ENCODE peak calls at places on chromosomes 7 and 10, in eight cellular contexts. One of them, this sample, is unnamed.

GRCh38 chr10:73800560-73801252 is 10.7 kb downstream of the NDST2 start:
- DNase-seq in GM12865: no peak
- DNase-seq in A549: no peak
- DNase-seq in pancreas: peak; percentile 39
- DNase-seq in fibroblast of lung: no peak
- DNase-seq in AG10803: no peak
- DNase-seq in adrenal gland: no peak
- DNase-seq in AG04450: no peak
- DNase-seq in this sample: no peak

GRCh38 chr10:125868372-125868975 is 12.6 kb downstream of the DHX32 start:
- DNase-seq in GM12865: peak; percentile 57
- DNase-seq in A549: peak; percentile 74
- DNase-seq in pancreas: no peak
- DNase-seq in fibroblast of lung: peak; percentile 66
- DNase-seq in AG10803: peak; percentile 55
- DNase-seq in adrenal gland: no peak
- DNase-seq in AG04450: peak; percentile 32
- DNase-seq in this sample: no peak

GRCh38 chr7:151565541-151565940 is 45.8 kb upstream of the RHEB start:
- DNase-seq in GM12865: no peak
- DNase-seq in A549: no peak
- DNase-seq in pancreas: no peak
- DNase-seq in fibroblast of lung: no peak
- DNase-seq in AG10803: peak; percentile 46
- DNase-seq in adrenal gland: no peak
- DNase-seq in AG04450: no peak
- DNase-seq in this sample: no peak

GRCh38 chr10:31536297-31536696 is 217.3 kb downstream of the ZEB1 start:
- DNase-seq in GM12865: no peak
- DNase-seq in A549: no peak
- DNase-seq in pancreas: no peak
- DNase-seq in fibroblast of lung: peak; percentile 32
- DNase-seq in AG10803: peak; percentile 36
- DNase-seq in adrenal gland: no peak
- DNase-seq in AG04450: no peak
- DNase-seq in this sample: no peak

GRCh38 chr10:108411181-108411580 is 1246.7 kb upstream of the SORCS1 start:
- DNase-seq in GM12865: no peak
- DNase-seq in A549: no peak
- DNase-seq in pancreas: no peak
- DNase-seq in fibroblast of lung: no peak
- DNase-seq in AG10803: peak; percentile 31
- DNase-seq in adrenal gland: no peak
- DNase-seq in AG04450: no peak
- DNase-seq in this sample: no peak

GRCh38 chr7:64849250-64849923 is 53.7 kb upstream of the ZNF273 start:
- DNase-seq in GM12865: no peak
- DNase-seq in A549: no peak
- DNase-seq in pancreas: no peak
- DNase-seq in fibroblast of lung: no peak
- DNase-seq in AG10803: peak; percentile 10
- DNase-seq in adrenal gland: no peak
- DNase-seq in AG04450: no peak
- DNase-seq in this sample: no peak

GRCh38 chr7:155344618-155345433 is 47.1 kb downstream of the INSIG1 start:
- DNase-seq in GM12865: peak; percentile 78
- DNase-seq in A549: peak; percentile 79
- DNase-seq in pancreas: peak; percentile 85
- DNase-seq in fibroblast of lung: peak; percentile 69
- DNase-seq in AG10803: peak; percentile 43
- DNase-seq in adrenal gland: peak; percentile 83
- DNase-seq in AG04450: peak; percentile 26
- DNase-seq in this sample: peak; percentile 89

GRCh38 chr10:96130326-96130758 is 245 bp downstream of the ZNF518A start:
- DNase-seq in GM12865: peak; percentile 94
- DNase-seq in A549: peak; percentile 92
- DNase-seq in pancreas: peak; percentile 54
- DNase-seq in fibroblast of lung: no peak
- DNase-seq in AG10803: peak; percentile 78
- DNase-seq in adrenal gland: no peak
- DNase-seq in AG04450: peak; percentile 59
- DNase-seq in this sample: peak; percentile 83

GRCh38 chr7:94351703-94352102 is 43.0 kb upstream of the COL1A2 start:
- DNase-seq in GM12865: no peak
- DNase-seq in A549: no peak
- DNase-seq in pancreas: no peak
- DNase-seq in fibroblast of lung: no peak
- DNase-seq in AG10803: no peak
- DNase-seq in adrenal gland: no peak
- DNase-seq in AG04450: no peak
- DNase-seq in this sample: no peak

GRCh38 chr10:49397036-49397999 is 1.4 kb upstream of the DRGX start:
- DNase-seq in GM12865: no peak
- DNase-seq in A549: no peak
- DNase-seq in pancreas: no peak
- DNase-seq in fibroblast of lung: no peak
- DNase-seq in AG10803: no peak
- DNase-seq in adrenal gland: no peak
- DNase-seq in AG04450: no peak
- DNase-seq in this sample: peak; percentile 54

GRCh38 chr10:543131-543530 is 146.3 kb downstream of the DIP2C start:
- DNase-seq in GM12865: no peak
- DNase-seq in A549: no peak
- DNase-seq in pancreas: no peak
- DNase-seq in fibroblast of lung: peak; percentile 25
- DNase-seq in AG10803: no peak
- DNase-seq in adrenal gland: no peak
- DNase-seq in AG04450: no peak
- DNase-seq in this sample: no peak

GRCh38 chr7:44733708-44734481 is 14.8 kb upstream of the ZMIZ2 start:
- DNase-seq in GM12865: no peak
- DNase-seq in A549: peak; percentile 61
- DNase-seq in pancreas: no peak
- DNase-seq in fibroblast of lung: peak; percentile 66
- DNase-seq in AG10803: peak; percentile 71
- DNase-seq in adrenal gland: no peak
- DNase-seq in AG04450: peak; percentile 34
- DNase-seq in this sample: no peak

GRCh38 chr7:87316097-87316700 is 29.3 kb upstream of the CROT start:
- DNase-seq in GM12865: peak; percentile 71
- DNase-seq in A549: no peak
- DNase-seq in pancreas: no peak
- DNase-seq in fibroblast of lung: no peak
- DNase-seq in AG10803: no peak
- DNase-seq in adrenal gland: no peak
- DNase-seq in AG04450: no peak
- DNase-seq in this sample: no peak

GRCh38 chr10:49572594-49573114 is 33.7 kb upstream of the ERCC6 start:
- DNase-seq in GM12865: no peak
- DNase-seq in A549: no peak
- DNase-seq in pancreas: no peak
- DNase-seq in fibroblast of lung: no peak
- DNase-seq in AG10803: no peak
- DNase-seq in adrenal gland: no peak
- DNase-seq in AG04450: no peak
- DNase-seq in this sample: peak; percentile 45

GRCh38 chr7:117800406-117800805 is 72.8 kb downstream of the CTTNBP2 start:
- DNase-seq in GM12865: no peak
- DNase-seq in A549: no peak
- DNase-seq in pancreas: no peak
- DNase-seq in fibroblast of lung: no peak
- DNase-seq in AG10803: no peak
- DNase-seq in adrenal gland: no peak
- DNase-seq in AG04450: no peak
- DNase-seq in this sample: no peak

GRCh38 chr10:119143657-119144056 is 21.9 kb downstream of the SFXN4 start:
- DNase-seq in GM12865: no peak
- DNase-seq in A549: no peak
- DNase-seq in pancreas: no peak
- DNase-seq in fibroblast of lung: no peak
- DNase-seq in AG10803: no peak
- DNase-seq in adrenal gland: no peak
- DNase-seq in AG04450: no peak
- DNase-seq in this sample: no peak

GRCh38 chr10:119139464-119140067 is 25.9 kb downstream of the SFXN4 start:
- DNase-seq in GM12865: peak; percentile 43
- DNase-seq in A549: peak; percentile 59
- DNase-seq in pancreas: no peak
- DNase-seq in fibroblast of lung: peak; percentile 28
- DNase-seq in AG10803: peak; percentile 31
- DNase-seq in adrenal gland: no peak
- DNase-seq in AG04450: no peak
- DNase-seq in this sample: peak; percentile 64

GRCh38 chr10:119138341-119139306 is 26.9 kb downstream of the SFXN4 start:
- DNase-seq in GM12865: no peak
- DNase-seq in A549: no peak
- DNase-seq in pancreas: no peak
- DNase-seq in fibroblast of lung: peak; percentile 16
- DNase-seq in AG10803: peak; percentile 62
- DNase-seq in adrenal gland: no peak
- DNase-seq in AG04450: no peak
- DNase-seq in this sample: no peak

GRCh38 chr10:119136084-119136483 is 29.4 kb downstream of the SFXN4 start:
- DNase-seq in GM12865: no peak
- DNase-seq in A549: no peak
- DNase-seq in pancreas: no peak
- DNase-seq in fibroblast of lung: peak; percentile 66
- DNase-seq in AG10803: peak; percentile 67
- DNase-seq in adrenal gland: no peak
- DNase-seq in AG04450: no peak
- DNase-seq in this sample: no peak

GRCh38 chr10:119140603-119141245 is 24.8 kb downstream of the SFXN4 start:
- DNase-seq in GM12865: no peak
- DNase-seq in A549: no peak
- DNase-seq in pancreas: no peak
- DNase-seq in fibroblast of lung: no peak
- DNase-seq in AG10803: no peak
- DNase-seq in adrenal gland: no peak
- DNase-seq in AG04450: no peak
- DNase-seq in this sample: no peak
- TF ChIP-seq CTCF in GM12865: no peak
- TF ChIP-seq CTCF in A549: no peak
- TF ChIP-seq CTCF in pancreas: no peak
- TF ChIP-seq CTCF in fibroblast of lung: no peak
- TF ChIP-seq CTCF in AG10803: no peak
- TF ChIP-seq CTCF in adrenal gland: no peak
- TF ChIP-seq CTCF in AG04450: no peak
- TF ChIP-seq CTCF in this sample: no peak

GRCh38 chr10:18582803-18583202 is 68.6 kb downstream of the NSUN6 start:
- DNase-seq in GM12865: peak; percentile 7
- DNase-seq in A549: no peak
- DNase-seq in pancreas: no peak
- DNase-seq in fibroblast of lung: no peak
- DNase-seq in AG10803: no peak
- DNase-seq in adrenal gland: no peak
- DNase-seq in AG04450: no peak
- DNase-seq in this sample: no peak

GRCh38 chr10:18577823-18578685 is 73.3 kb downstream of the NSUN6 start:
- DNase-seq in GM12865: peak; percentile 3
- DNase-seq in A549: no peak
- DNase-seq in pancreas: no peak
- DNase-seq in fibroblast of lung: no peak
- DNase-seq in AG10803: no peak
- DNase-seq in adrenal gland: no peak
- DNase-seq in AG04450: no peak
- DNase-seq in this sample: no peak

GRCh38 chr10:18583575-18584270 is 67.7 kb downstream of the NSUN6 start:
- DNase-seq in GM12865: no peak
- DNase-seq in A549: no peak
- DNase-seq in pancreas: no peak
- DNase-seq in fibroblast of lung: peak; percentile 34
- DNase-seq in AG10803: no peak
- DNase-seq in adrenal gland: no peak
- DNase-seq in AG04450: no peak
- DNase-seq in this sample: no peak
- TF ChIP-seq CTCF in GM12865: peak; percentile 7
- TF ChIP-seq CTCF in A549: peak; percentile 27
- TF ChIP-seq CTCF in pancreas: no peak
- TF ChIP-seq CTCF in fibroblast of lung: peak; percentile 7
- TF ChIP-seq CTCF in AG10803: no peak
- TF ChIP-seq CTCF in adrenal gland: no peak
- TF ChIP-seq CTCF in AG04450: peak; percentile 32
- TF ChIP-seq CTCF in this sample: peak; percentile 48

GRCh38 chr7:28937593-28937992 is 20.5 kb downstream of the TRIL start:
- DNase-seq in GM12865: no peak
- DNase-seq in A549: no peak
- DNase-seq in pancreas: no peak
- DNase-seq in fibroblast of lung: no peak
- DNase-seq in AG10803: no peak
- DNase-seq in adrenal gland: no peak
- DNase-seq in AG04450: no peak
- DNase-seq in this sample: no peak

GRCh38 chr7:28941633-28942032 is 16.5 kb downstream of the TRIL start:
- DNase-seq in GM12865: no peak
- DNase-seq in A549: no peak
- DNase-seq in pancreas: no peak
- DNase-seq in fibroblast of lung: no peak
- DNase-seq in AG10803: no peak
- DNase-seq in adrenal gland: no peak
- DNase-seq in AG04450: no peak
- DNase-seq in this sample: no peak

GRCh38 chr7:28939367-28939766 is 18.8 kb downstream of the TRIL start:
- DNase-seq in GM12865: no peak
- DNase-seq in A549: no peak
- DNase-seq in pancreas: no peak
- DNase-seq in fibroblast of lung: no peak
- DNase-seq in AG10803: no peak
- DNase-seq in adrenal gland: no peak
- DNase-seq in AG04450: no peak
- DNase-seq in this sample: no peak

GRCh38 chr7:28940741-28941385 is 17.3 kb downstream of the TRIL start:
- DNase-seq in GM12865: no peak
- DNase-seq in A549: no peak
- DNase-seq in pancreas: no peak
- DNase-seq in fibroblast of lung: no peak
- DNase-seq in AG10803: no peak
- DNase-seq in adrenal gland: no peak
- DNase-seq in AG04450: no peak
- DNase-seq in this sample: no peak

DNA sequence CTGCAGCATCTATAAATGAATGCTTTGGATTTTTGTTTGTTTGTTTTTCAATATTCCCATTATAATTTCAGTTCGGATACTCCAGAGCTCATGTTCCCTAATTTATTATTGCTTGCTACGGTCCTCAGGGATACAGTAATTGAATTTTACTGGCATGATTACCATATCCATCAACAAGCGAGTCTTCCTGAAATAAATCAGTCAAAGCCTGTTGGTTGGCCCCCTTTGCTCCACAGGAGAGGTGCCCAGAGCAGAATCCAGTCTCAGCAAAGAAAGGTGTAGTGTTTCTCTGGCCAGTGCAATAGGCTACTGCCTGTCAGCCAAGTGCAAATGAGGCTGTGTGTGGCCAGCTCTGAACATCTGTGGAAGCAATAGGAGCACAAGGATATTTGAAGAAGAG is 18.3 kb downstream of the TRIL start:
- DNase-seq in GM12865: no peak
- DNase-seq in A549: no peak
- DNase-seq in pancreas: no peak
- DNase-seq in fibroblast of lung: no peak
- DNase-seq in AG10803: no peak
- DNase-seq in adrenal gland: no peak
- DNase-seq in AG04450: no peak
- DNase-seq in this sample: no peak
- TF ChIP-seq CTCF in GM12865: no peak
- TF ChIP-seq CTCF in A549: no peak
- TF ChIP-seq CTCF in pancreas: no peak
- TF ChIP-seq CTCF in fibroblast of lung: no peak
- TF ChIP-seq CTCF in AG10803: no peak
- TF ChIP-seq CTCF in adrenal gland: no peak
- TF ChIP-seq CTCF in AG04450: no peak
- TF ChIP-seq CTCF in this sample: no peak

GRCh38 chr10:55500931-55501559 is 700.0 kb upstream of the PCDH15 start:
- DNase-seq in GM12865: peak; percentile 43
- DNase-seq in A549: peak; percentile 37
- DNase-seq in pancreas: no peak
- DNase-seq in fibroblast of lung: peak; percentile 32
- DNase-seq in AG10803: peak; percentile 1
- DNase-seq in adrenal gland: peak; percentile 32
- DNase-seq in AG04450: no peak
- DNase-seq in this sample: peak; percentile 53
- TF ChIP-seq CTCF in GM12865: peak; percentile 53
- TF ChIP-seq CTCF in A549: peak; percentile 15
- TF ChIP-seq CTCF in pancreas: no peak
- TF ChIP-seq CTCF in fibroblast of lung: peak; percentile 60
- TF ChIP-seq CTCF in AG10803: peak; percentile 59
- TF ChIP-seq CTCF in adrenal gland: peak; percentile 54
- TF ChIP-seq CTCF in AG04450: peak; percentile 47
- TF ChIP-seq CTCF in this sample: peak; percentile 59